ENCODE peak calls at places on chromosomes 11 and 22, in six cellular contexts. U is left ventricle myocardium inferior; Y is body of pancreas; A is GM23248; J is CD8-positive, alpha-beta memory T cell; V is Peyer's patch. T is an unnamed sample. For H3K4me1, the result is how much of the 10 kb centered on the place peaks cover.

GRCh38 chr11:128148208-128148607 is 439.1 kb downstream of the ETS1 start:
- DNase-seq in U (no peak), Y (no peak), A (no peak), J (no peak), V (no peak), T (no peak)

GRCh38 chr11:64998141-64998540 is 1.4 kb upstream of the BATF2 start:
- DNase-seq in U (no peak), Y (no peak), A (no peak), J (no peak), V (no peak), T (no peak)

GRCh38 chr11:47071871-47072270 is 104.8 kb downstream of the ARFGAP2 start:
- DNase-seq in U (peak), Y (no peak), A (peak), J (no peak), V (no peak), T (no peak)

GRCh38 chr11:85626496-85626895 is 648 bp downstream of the DLG2 start:
- DNase-seq in U (no peak), Y (peak), A (peak), J (no peak), V (no peak), T (no peak)

GRCh38 chr11:78420255-78420764 is 2.7 kb upstream of the GAB2 start:
- DNase-seq in U (peak), Y (peak), A (peak), J (peak), V (peak), T (peak)

GRCh38 chr11:134515081-134515960 is 103.3 kb upstream of the B3GAT1 start:
- DNase-seq in U (no peak), Y (peak), A (no peak), J (peak), V (peak), T (no peak)

GRCh38 chr11:65262775-65263174 is 1.0 kb downstream of the POLA2 start:
- DNase-seq in U (no peak), Y (no peak), A (peak), J (no peak), V (no peak), T (no peak)

GRCh38 chr11:135069884-135070283 is 657.8 kb upstream of the B3GAT1 start:
- DNase-seq in U (no peak), Y (no peak), A (peak), J (no peak), V (no peak), T (no peak)

GRCh38 chr11:125214466-125215204 is 50.1 kb downstream of the PKNOX2 start:
- DNase-seq in U (peak), Y (no peak), A (no peak), J (no peak), V (peak), T (no peak)

DNA sequence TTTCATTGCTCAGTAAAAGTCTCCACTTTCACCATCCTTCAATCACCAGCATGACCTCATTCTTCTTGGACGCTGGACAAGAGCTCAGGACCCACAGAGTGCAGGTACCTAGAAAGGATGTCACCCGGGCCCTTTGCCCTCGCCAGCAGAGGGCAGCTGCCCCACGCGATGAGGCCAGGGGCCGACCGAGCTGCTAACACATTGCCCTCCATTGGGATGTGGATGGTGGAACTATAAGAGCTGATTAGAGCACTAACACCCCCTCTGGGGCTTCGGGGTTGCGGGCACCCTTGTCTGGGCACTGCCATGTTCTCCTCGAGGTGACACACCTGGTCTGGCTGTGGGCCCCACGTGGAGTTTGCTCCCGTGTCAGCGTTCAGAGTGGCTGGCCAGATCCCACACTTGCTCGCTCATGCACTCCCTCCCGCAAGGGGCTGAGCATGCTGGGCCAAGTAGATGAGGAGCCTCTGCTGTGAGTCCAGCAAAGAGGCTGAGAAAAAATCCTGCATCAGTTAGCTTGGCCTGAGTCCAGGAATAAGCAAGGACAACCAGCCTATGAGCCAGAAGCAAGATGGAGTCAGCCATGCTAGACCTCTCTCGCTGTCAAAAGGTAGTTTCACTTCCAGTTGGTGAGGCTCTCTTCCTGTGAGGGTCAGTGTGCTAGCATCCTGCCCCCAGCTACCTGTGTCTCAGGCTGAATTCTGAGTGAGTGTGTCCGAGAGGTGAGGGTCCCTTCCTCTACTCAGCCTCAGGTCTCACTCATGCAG is 9.8 kb downstream of the KRTAP5-6 start:
- DNase-seq in U (peak), Y (no peak), A (peak), J (no peak), V (no peak), T (peak)
- H3K4me1 ChIP-seq in U (under half), Y (under half), A (under half), J (under half), V (under half), T (under half)

DNA sequence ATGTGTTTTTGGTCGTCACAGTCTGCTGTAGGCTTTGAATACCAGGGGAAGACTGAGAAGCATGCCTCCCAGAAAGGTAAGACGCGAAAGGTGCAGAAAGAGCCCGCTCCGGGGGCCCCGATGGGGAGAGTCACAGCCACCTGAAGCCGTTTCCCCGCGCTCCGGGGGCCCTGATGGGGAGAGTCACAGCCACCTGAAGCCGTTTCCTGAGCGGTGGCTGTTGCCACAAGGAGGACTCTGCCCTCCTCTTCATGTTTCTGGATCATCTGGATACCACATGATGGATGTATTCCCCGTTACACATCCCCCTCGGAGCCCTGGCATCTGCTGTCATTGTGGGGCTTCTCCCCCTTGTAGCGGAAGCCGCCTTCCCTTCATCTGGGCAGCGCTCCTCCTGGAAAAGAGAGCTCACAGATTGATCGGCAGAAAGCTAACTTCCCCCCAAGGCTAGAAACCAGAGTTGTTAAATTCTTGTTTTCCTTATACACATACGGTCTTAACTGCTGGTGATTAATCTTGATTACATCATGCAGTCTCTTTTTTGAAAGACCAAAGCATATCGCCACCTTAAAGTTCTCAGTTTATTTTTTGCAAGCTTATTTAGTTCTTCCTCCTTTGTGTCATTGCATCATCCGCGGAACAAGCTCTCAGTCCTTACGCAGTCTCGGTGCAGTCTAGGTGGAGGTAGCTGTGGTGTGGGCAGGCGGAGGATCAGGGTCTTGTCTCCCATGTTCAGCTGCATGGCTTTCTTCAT is 17.5 kb downstream of the CTTN start:
- DNase-seq in U (no peak), Y (no peak), A (peak), J (no peak), V (no peak), T (no peak)
- H3K4me1 ChIP-seq in U (under half), Y (under half), A (under half), J (under half), V (under half), T (under half)

GRCh38 chr22:24516301-24516737 is 21.2 kb downstream of the UPB1 start:
- DNase-seq in U (no peak), Y (no peak), A (peak), J (no peak), V (no peak), T (no peak)

GRCh38 chr22:24521791-24522245 is 26.7 kb downstream of the UPB1 start:
- DNase-seq in U (no peak), Y (peak), A (peak), J (no peak), V (peak), T (peak)

GRCh38 chr22:24518228-24518627 is 23.1 kb downstream of the UPB1 start:
- DNase-seq in U (no peak), Y (no peak), A (no peak), J (no peak), V (no peak), T (no peak)

GRCh38 chr22:24517446-24517845 is 22.3 kb downstream of the UPB1 start:
- DNase-seq in U (no peak), Y (no peak), A (no peak), J (no peak), V (no peak), T (no peak)

GRCh38 chr22:24518774-24519485 is 23.8 kb downstream of the UPB1 start:
- DNase-seq in U (no peak), Y (no peak), A (no peak), J (no peak), V (no peak), T (no peak)
- H3K4me1 ChIP-seq in U (under half), Y (under half), A (under half), J (under half), V (under half), T (under half)

DNA sequence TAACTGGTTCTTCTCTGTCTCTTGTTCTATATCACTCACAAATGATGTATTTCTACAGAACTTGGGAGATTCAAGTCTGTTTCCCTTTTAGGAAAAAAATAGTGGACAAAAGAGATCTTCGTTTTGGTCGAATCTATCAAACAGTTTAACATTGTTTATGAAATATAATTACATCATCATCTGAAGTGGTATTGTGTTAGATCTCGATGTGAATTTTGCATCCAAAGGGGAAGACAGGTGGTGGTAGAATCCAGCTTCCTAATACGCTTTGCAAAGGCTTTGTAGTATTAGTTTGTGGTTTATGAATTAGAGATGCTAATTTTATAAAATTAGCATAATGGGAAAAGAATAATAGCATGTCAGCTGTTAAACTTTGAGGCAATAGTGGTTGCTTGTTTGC is 3.4 kb downstream of the SIK2 start:
- DNase-seq in U (no peak), Y (no peak), A (no peak), J (no peak), V (no peak), T (no peak)
- H3K4me1 ChIP-seq in U (half or more), Y (under half), A (under half), J (under half), V (under half), T (under half)

DNA sequence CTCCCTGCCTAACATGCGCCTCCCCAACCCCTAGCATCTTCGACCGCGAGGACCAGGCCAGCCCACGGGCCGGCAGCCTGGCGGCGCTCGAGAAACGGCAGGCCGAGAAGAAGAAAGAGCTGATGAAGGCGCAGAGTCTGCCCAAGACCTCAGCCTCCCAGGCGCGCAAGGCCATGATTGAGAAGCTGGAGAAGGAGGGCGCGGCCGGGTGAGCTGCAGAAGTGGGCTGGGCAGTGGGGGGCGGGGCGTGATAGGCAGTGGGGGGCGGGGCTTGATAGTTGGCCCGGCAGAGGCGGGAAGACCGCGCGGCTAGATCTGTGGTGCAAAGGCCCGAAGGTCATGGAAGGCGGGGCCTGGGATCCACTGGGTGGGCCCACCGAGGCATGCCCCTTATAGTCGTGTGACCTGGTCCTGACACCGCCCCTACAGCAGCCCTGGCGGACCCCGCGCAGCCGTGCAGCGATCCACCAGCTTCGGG is 8.7 kb downstream of the SELENOM start:
- DNase-seq in U (no peak), Y (no peak), A (peak), J (no peak), V (peak), T (no peak)
- H3K4me1 ChIP-seq in U (half or more), Y (under half), A (under half), J (under half), V (under half), T (under half)

DNA sequence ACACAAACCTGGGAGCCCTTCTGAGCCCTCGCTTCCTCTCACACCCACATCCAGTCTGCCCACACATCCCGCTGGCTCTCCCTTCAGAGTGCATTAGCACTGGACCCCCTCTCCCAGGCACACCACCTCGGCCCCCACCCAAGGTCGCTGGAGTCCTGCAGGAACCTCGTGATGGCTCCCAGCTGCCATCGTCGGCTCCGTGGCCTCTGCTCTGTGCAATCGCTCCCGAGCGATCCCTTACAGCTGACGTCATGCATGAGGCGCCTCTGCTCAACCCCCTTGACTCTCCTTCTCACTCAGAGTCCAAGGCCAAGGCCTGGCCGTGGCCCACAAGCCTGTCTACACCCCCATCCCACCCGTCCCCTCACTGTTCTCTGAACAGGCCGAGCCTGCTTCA is 183.9 kb downstream of the EFCAB6 start:
- DNase-seq in U (no peak), Y (no peak), A (no peak), J (no peak), V (no peak), T (no peak)
- H3K4me1 ChIP-seq in U (under half), Y (under half), A (under half), J (under half), V (under half), T (under half)

DNA sequence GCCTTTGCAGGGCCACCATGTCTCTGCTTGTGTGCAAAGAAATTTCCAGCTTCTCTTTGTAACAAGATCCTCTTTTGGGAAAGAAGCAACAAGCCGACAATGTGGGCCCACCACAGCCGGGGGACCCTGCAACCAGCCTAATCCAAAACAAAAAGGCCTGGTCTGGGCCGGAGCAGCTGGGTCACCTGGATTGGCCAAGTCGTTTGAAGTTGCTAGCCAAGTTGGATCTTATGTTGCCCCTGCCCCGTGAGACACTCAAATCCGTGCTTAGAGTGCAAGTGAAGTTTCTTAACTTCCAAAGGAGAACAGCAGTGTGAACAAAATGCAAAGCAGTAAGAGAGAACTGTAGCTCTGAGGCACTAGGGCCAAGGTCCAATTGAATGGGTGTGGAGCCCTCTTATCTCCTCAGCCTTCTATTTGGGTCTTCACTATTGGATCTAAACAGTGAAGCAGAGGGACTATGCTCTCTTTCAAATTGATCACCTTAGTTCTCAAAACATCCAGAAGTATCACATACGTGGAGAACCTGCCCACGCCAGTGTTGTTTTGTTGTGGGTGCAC is 49.7 kb downstream of the C22orf31 start:
- DNase-seq in U (no peak), Y (no peak), A (no peak), J (no peak), V (no peak), T (no peak)
- H3K4me1 ChIP-seq in U (under half), Y (under half), A (under half), J (under half), V (under half), T (under half)

GRCh38 chr22:37556750-37557149 is 3.5 kb upstream of the CDC42EP1 start:
- DNase-seq in U (no peak), Y (no peak), A (no peak), J (no peak), V (no peak), T (no peak)

GRCh38 chr22:37552560-37553163 is 7.6 kb upstream of the CDC42EP1 start:
- DNase-seq in U (peak), Y (no peak), A (peak), J (no peak), V (no peak), T (no peak)

GRCh38 chr22:37553725-37554124 is 6.6 kb upstream of the CDC42EP1 start:
- DNase-seq in U (no peak), Y (no peak), A (no peak), J (no peak), V (no peak), T (no peak)

GRCh38 chr22:37557321-37558001 is 2.8 kb upstream of the CDC42EP1 start:
- DNase-seq in U (no peak), Y (peak), A (no peak), J (no peak), V (no peak), T (no peak)

DNA sequence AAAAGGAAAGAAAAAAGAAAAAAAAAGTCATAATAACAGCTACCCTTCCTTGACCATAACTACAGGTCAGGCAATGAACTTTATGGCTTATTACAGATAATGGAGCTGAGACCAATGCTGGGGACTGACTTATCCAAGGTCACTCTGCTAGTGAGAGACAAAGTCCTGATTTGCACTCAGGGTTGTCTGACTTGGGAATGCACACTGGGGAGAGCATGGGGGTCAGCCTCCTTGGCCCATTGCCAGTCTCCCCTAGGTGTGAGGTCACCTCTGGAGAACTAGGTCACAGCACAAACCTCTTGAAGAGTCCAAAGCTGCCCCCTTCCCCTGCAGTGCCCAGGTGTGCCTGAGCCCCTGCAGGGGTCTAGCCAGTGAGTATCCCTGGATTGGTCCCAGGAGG is 5.3 kb upstream of the CDC42EP1 start:
- DNase-seq in U (no peak), Y (no peak), A (no peak), J (no peak), V (no peak), T (no peak)
- H3K4me1 ChIP-seq in U (half or more), Y (half or more), A (under half), J (under half), V (under half), T (under half)

T was measured in CD4-positive, alpha-beta memory T cell.